ENCODE peak calls at places on chromosomes 3 and 15, in five cellular contexts. O is SJSA1, I is COR-L47, A is ACHN, Q is SW480. Z is an unnamed sample.

GRCh38 chr15:85625856-85626255 is 168.9 kb downstream of the KLHL25 start:
- DNase-seq in O (no peak), I (no peak), A (no peak), Q (no peak), Z (no peak)

GRCh38 chr3:12954891-12955650 is 113.7 kb upstream of the RPL32 start:
- DNase-seq in O (no peak), I (peak), A (no peak), Q (no peak), Z (peak)

GRCh38 chr3:157669403-157669802 is 166.2 kb upstream of the VEPH1 start:
- DNase-seq in O (no peak), I (no peak), A (no peak), Q (peak), Z (no peak)

GRCh38 chr3:12405432-12406272 is 78.6 kb upstream of the TSEN2 start:
- DNase-seq in O (peak), I (no peak), A (peak), Q (peak), Z (peak)

GRCh38 chr3:158801200-158801599 is 654 bp upstream of the MFSD1 start:
- DNase-seq in O (no peak), I (no peak), A (no peak), Q (no peak), Z (peak)

GRCh38 chr15:40915679-40916078 is 13.5 kb upstream of the DLL4 start:
- DNase-seq in O (no peak), I (no peak), A (no peak), Q (no peak), Z (no peak)

GRCh38 chr3:177026505-177027277 is 170.6 kb downstream of the TBL1XR1 start:
- DNase-seq in O (no peak), I (no peak), A (no peak), Q (no peak), Z (no peak)

GRCh38 chr15:67142142-67143092 is 77.0 kb downstream of the SMAD3 start:
- DNase-seq in O (peak), I (no peak), A (peak), Q (no peak), Z (peak)